ENCODE peak calls at places on chromosomes 2 and 18, in ten cellular contexts. One of them, this sample, is unnamed.
A peak's percentile ranks its signal among the peaks of the same experiment; 100 is the strongest.

GRCh38 chr18:46917808-46918600 is 602 bp downstream of the KATNAL2 start:
- DNase-seq in mucosa of descending colon: peak; percentile 47
- DNase-seq in psoas muscle: peak; percentile 39
- DNase-seq in stimulated activated CD4-positive, alpha-beta T cell treated with anti-CD3 and anti-CD28 coated beads, TNF-alpha, amount 100 ng/mL, for 48 hours: no peak
- DNase-seq in HCT116: no peak
- DNase-seq in pancreas: peak; percentile 5
- DNase-seq in B cell: no peak
- DNase-seq in NCI-H1105: peak; percentile 11
- DNase-seq in DMS 273 treated with DMSO at 0.1 percent for 48 hours: peak; percentile 44
- DNase-seq in NCI-H2029: no peak
- DNase-seq in this sample: no peak

GRCh38 chr18:10687161-10687925 is 161.5 kb downstream of the NAPG start:
- DNase-seq in psoas muscle: no peak
- DNase-seq in NCI-H1105: no peak
- DNase-seq in B cell: no peak
- DNase-seq in stimulated activated CD4-positive, alpha-beta T cell treated with anti-CD3 and anti-CD28 coated beads, TNF-alpha, amount 100 ng/mL, for 48 hours: no peak
- DNase-seq in pancreas: no peak
- DNase-seq in NCI-H2029: no peak
- DNase-seq in mucosa of descending colon: no peak
- DNase-seq in HCT116: no peak
- DNase-seq in DMS 273 treated with DMSO at 0.1 percent for 48 hours: no peak
- DNase-seq in this sample: no peak

GRCh38 chr2:1784087-1784486 is 39.8 kb upstream of the PXDN start:
- DNase-seq in stimulated activated CD4-positive, alpha-beta T cell treated with anti-CD3 and anti-CD28 coated beads, TNF-alpha, amount 100 ng/mL, for 48 hours: no peak
- DNase-seq in HCT116: no peak
- DNase-seq in mucosa of descending colon: no peak
- DNase-seq in DMS 273 treated with DMSO at 0.1 percent for 48 hours: no peak
- DNase-seq in pancreas: no peak
- DNase-seq in NCI-H1105: no peak
- DNase-seq in psoas muscle: no peak
- DNase-seq in B cell: no peak
- DNase-seq in NCI-H2029: no peak
- DNase-seq in this sample: no peak

GRCh38 chr2:109604597-109604996 is 9.2 kb downstream of the SEPTIN10 start:
- DNase-seq in HCT116: peak; percentile 87
- DNase-seq in B cell: no peak
- DNase-seq in stimulated activated CD4-positive, alpha-beta T cell treated with anti-CD3 and anti-CD28 coated beads, TNF-alpha, amount 100 ng/mL, for 48 hours: no peak
- DNase-seq in NCI-H1105: no peak
- DNase-seq in pancreas: no peak
- DNase-seq in psoas muscle: no peak
- DNase-seq in mucosa of descending colon: no peak
- DNase-seq in DMS 273 treated with DMSO at 0.1 percent for 48 hours: no peak
- DNase-seq in NCI-H2029: no peak
- DNase-seq in this sample: no peak

GRCh38 chr2:234690569-234691225 is 193.8 kb upstream of the ARL4C start:
- DNase-seq in psoas muscle: no peak
- DNase-seq in mucosa of descending colon: no peak
- DNase-seq in pancreas: no peak
- DNase-seq in B cell: no peak
- DNase-seq in NCI-H1105: peak; percentile 91
- DNase-seq in HCT116: no peak
- DNase-seq in stimulated activated CD4-positive, alpha-beta T cell treated with anti-CD3 and anti-CD28 coated beads, TNF-alpha, amount 100 ng/mL, for 48 hours: no peak
- DNase-seq in DMS 273 treated with DMSO at 0.1 percent for 48 hours: no peak
- DNase-seq in NCI-H2029: peak; percentile 92
- DNase-seq in this sample: no peak

GRCh38 chr18:80232710-80233109 is 14.6 kb downstream of the PARD6G start:
- DNase-seq in NCI-H1105: no peak
- DNase-seq in B cell: no peak
- DNase-seq in NCI-H2029: no peak
- DNase-seq in psoas muscle: no peak
- DNase-seq in mucosa of descending colon: no peak
- DNase-seq in HCT116: no peak
- DNase-seq in DMS 273 treated with DMSO at 0.1 percent for 48 hours: no peak
- DNase-seq in stimulated activated CD4-positive, alpha-beta T cell treated with anti-CD3 and anti-CD28 coated beads, TNF-alpha, amount 100 ng/mL, for 48 hours: no peak
- DNase-seq in pancreas: no peak
- DNase-seq in this sample: no peak

GRCh38 chr2:1991706-1992245 is 247.5 kb upstream of the PXDN start:
- DNase-seq in NCI-H1105: no peak
- DNase-seq in DMS 273 treated with DMSO at 0.1 percent for 48 hours: no peak
- DNase-seq in psoas muscle: no peak
- DNase-seq in stimulated activated CD4-positive, alpha-beta T cell treated with anti-CD3 and anti-CD28 coated beads, TNF-alpha, amount 100 ng/mL, for 48 hours: no peak
- DNase-seq in mucosa of descending colon: no peak
- DNase-seq in B cell: no peak
- DNase-seq in HCT116: no peak
- DNase-seq in pancreas: no peak
- DNase-seq in NCI-H2029: no peak
- DNase-seq in this sample: no peak

GRCh38 chr2:223941579-223942277 is 3.4 kb downstream of the WDFY1 start:
- DNase-seq in B cell: no peak
- DNase-seq in DMS 273 treated with DMSO at 0.1 percent for 48 hours: no peak
- DNase-seq in stimulated activated CD4-positive, alpha-beta T cell treated with anti-CD3 and anti-CD28 coated beads, TNF-alpha, amount 100 ng/mL, for 48 hours: peak; percentile 81
- DNase-seq in psoas muscle: no peak
- DNase-seq in NCI-H2029: no peak
- DNase-seq in HCT116: no peak
- DNase-seq in NCI-H1105: no peak
- DNase-seq in pancreas: no peak
- DNase-seq in mucosa of descending colon: no peak
- DNase-seq in this sample: no peak

GRCh38 chr2:3627500-3628100 is 30.4 kb upstream of the ALLC start:
- DNase-seq in HCT116: no peak
- DNase-seq in B cell: no peak
- DNase-seq in psoas muscle: no peak
- DNase-seq in mucosa of descending colon: no peak
- DNase-seq in DMS 273 treated with DMSO at 0.1 percent for 48 hours: no peak
- DNase-seq in NCI-H2029: no peak
- DNase-seq in NCI-H1105: no peak
- DNase-seq in pancreas: no peak
- DNase-seq in stimulated activated CD4-positive, alpha-beta T cell treated with anti-CD3 and anti-CD28 coated beads, TNF-alpha, amount 100 ng/mL, for 48 hours: no peak
- DNase-seq in this sample: no peak

GRCh38 chr2:207163053-207163814 is 2.5 kb downstream of the KLF7 start:
- DNase-seq in stimulated activated CD4-positive, alpha-beta T cell treated with anti-CD3 and anti-CD28 coated beads, TNF-alpha, amount 100 ng/mL, for 48 hours: no peak
- DNase-seq in mucosa of descending colon: no peak
- DNase-seq in pancreas: no peak
- DNase-seq in NCI-H2029: no peak
- DNase-seq in NCI-H1105: no peak
- DNase-seq in psoas muscle: peak; percentile 29
- DNase-seq in DMS 273 treated with DMSO at 0.1 percent for 48 hours: peak; percentile 16
- DNase-seq in HCT116: peak; percentile 74
- DNase-seq in B cell: no peak
- DNase-seq in this sample: no peak

GRCh38 chr2:128348505-128349065 is 29.9 kb upstream of the HS6ST1 start:
- DNase-seq in NCI-H1105: no peak
- DNase-seq in stimulated activated CD4-positive, alpha-beta T cell treated with anti-CD3 and anti-CD28 coated beads, TNF-alpha, amount 100 ng/mL, for 48 hours: no peak
- DNase-seq in psoas muscle: no peak
- DNase-seq in HCT116: no peak
- DNase-seq in DMS 273 treated with DMSO at 0.1 percent for 48 hours: no peak
- DNase-seq in B cell: no peak
- DNase-seq in mucosa of descending colon: no peak
- DNase-seq in NCI-H2029: no peak
- DNase-seq in pancreas: no peak
- DNase-seq in this sample: no peak

GRCh38 chr2:31378389-31378788 is 36.2 kb downstream of the XDH start:
- DNase-seq in stimulated activated CD4-positive, alpha-beta T cell treated with anti-CD3 and anti-CD28 coated beads, TNF-alpha, amount 100 ng/mL, for 48 hours: no peak
- DNase-seq in mucosa of descending colon: no peak
- DNase-seq in pancreas: peak; percentile 67
- DNase-seq in psoas muscle: no peak
- DNase-seq in HCT116: no peak
- DNase-seq in NCI-H1105: no peak
- DNase-seq in B cell: no peak
- DNase-seq in DMS 273 treated with DMSO at 0.1 percent for 48 hours: no peak
- DNase-seq in NCI-H2029: no peak
- DNase-seq in this sample: no peak

GRCh38 chr2:139790807-139791206 is 1010.6 kb upstream of the NXPH2 start:
- DNase-seq in DMS 273 treated with DMSO at 0.1 percent for 48 hours: peak; percentile 14
- DNase-seq in stimulated activated CD4-positive, alpha-beta T cell treated with anti-CD3 and anti-CD28 coated beads, TNF-alpha, amount 100 ng/mL, for 48 hours: no peak
- DNase-seq in psoas muscle: no peak
- DNase-seq in NCI-H2029: no peak
- DNase-seq in NCI-H1105: no peak
- DNase-seq in HCT116: peak; percentile 29
- DNase-seq in mucosa of descending colon: no peak
- DNase-seq in B cell: no peak
- DNase-seq in pancreas: no peak
- DNase-seq in this sample: no peak

GRCh38 chr2:137508739-137509384 is 455.4 kb upstream of the HNMT start:
- DNase-seq in B cell: no peak
- DNase-seq in stimulated activated CD4-positive, alpha-beta T cell treated with anti-CD3 and anti-CD28 coated beads, TNF-alpha, amount 100 ng/mL, for 48 hours: no peak
- DNase-seq in psoas muscle: no peak
- DNase-seq in HCT116: no peak
- DNase-seq in mucosa of descending colon: no peak
- DNase-seq in pancreas: no peak
- DNase-seq in NCI-H2029: no peak
- DNase-seq in NCI-H1105: no peak
- DNase-seq in DMS 273 treated with DMSO at 0.1 percent for 48 hours: no peak
- DNase-seq in this sample: no peak

GRCh38 chr18:37391698-37392548 is 173.7 kb downstream of the CELF4 start:
- DNase-seq in stimulated activated CD4-positive, alpha-beta T cell treated with anti-CD3 and anti-CD28 coated beads, TNF-alpha, amount 100 ng/mL, for 48 hours: no peak
- DNase-seq in psoas muscle: no peak
- DNase-seq in DMS 273 treated with DMSO at 0.1 percent for 48 hours: no peak
- DNase-seq in NCI-H1105: no peak
- DNase-seq in B cell: no peak
- DNase-seq in HCT116: no peak
- DNase-seq in pancreas: no peak
- DNase-seq in mucosa of descending colon: no peak
- DNase-seq in NCI-H2029: no peak
- DNase-seq in this sample: no peak

GRCh38 chr2:67641709-67642397 is 244.7 kb downstream of the ETAA1 start:
- DNase-seq in pancreas: no peak
- DNase-seq in HCT116: no peak
- DNase-seq in DMS 273 treated with DMSO at 0.1 percent for 48 hours: no peak
- DNase-seq in psoas muscle: no peak
- DNase-seq in stimulated activated CD4-positive, alpha-beta T cell treated with anti-CD3 and anti-CD28 coated beads, TNF-alpha, amount 100 ng/mL, for 48 hours: no peak
- DNase-seq in B cell: no peak
- DNase-seq in NCI-H2029: no peak
- DNase-seq in mucosa of descending colon: no peak
- DNase-seq in NCI-H1105: no peak
- DNase-seq in this sample: no peak

GRCh38 chr2:174605687-174606086 is 8.1 kb upstream of the WIPF1 start:
- DNase-seq in NCI-H2029: no peak
- DNase-seq in mucosa of descending colon: no peak
- DNase-seq in DMS 273 treated with DMSO at 0.1 percent for 48 hours: peak; percentile 3
- DNase-seq in B cell: no peak
- DNase-seq in NCI-H1105: no peak
- DNase-seq in psoas muscle: no peak
- DNase-seq in HCT116: peak; percentile 6
- DNase-seq in pancreas: no peak
- DNase-seq in stimulated activated CD4-positive, alpha-beta T cell treated with anti-CD3 and anti-CD28 coated beads, TNF-alpha, amount 100 ng/mL, for 48 hours: no peak
- DNase-seq in this sample: no peak

GRCh38 chr2:121038031-121038430 is 247.0 kb downstream of the TFCP2L1 start:
- DNase-seq in NCI-H2029: no peak
- DNase-seq in stimulated activated CD4-positive, alpha-beta T cell treated with anti-CD3 and anti-CD28 coated beads, TNF-alpha, amount 100 ng/mL, for 48 hours: no peak
- DNase-seq in HCT116: no peak
- DNase-seq in NCI-H1105: no peak
- DNase-seq in B cell: no peak
- DNase-seq in pancreas: no peak
- DNase-seq in DMS 273 treated with DMSO at 0.1 percent for 48 hours: no peak
- DNase-seq in mucosa of descending colon: no peak
- DNase-seq in psoas muscle: no peak
- DNase-seq in this sample: no peak

GRCh38 chr2:8666581-8666980 is 15.3 kb upstream of the ID2 start:
- DNase-seq in B cell: no peak
- DNase-seq in stimulated activated CD4-positive, alpha-beta T cell treated with anti-CD3 and anti-CD28 coated beads, TNF-alpha, amount 100 ng/mL, for 48 hours: no peak
- DNase-seq in pancreas: no peak
- DNase-seq in mucosa of descending colon: no peak
- DNase-seq in psoas muscle: no peak
- DNase-seq in NCI-H1105: no peak
- DNase-seq in HCT116: no peak
- DNase-seq in DMS 273 treated with DMSO at 0.1 percent for 48 hours: no peak
- DNase-seq in NCI-H2029: no peak
- DNase-seq in this sample: no peak

GRCh38 chr18:35571138-35571537 is 10.4 kb upstream of the GALNT1 start:
- DNase-seq in mucosa of descending colon: no peak
- DNase-seq in NCI-H1105: no peak
- DNase-seq in stimulated activated CD4-positive, alpha-beta T cell treated with anti-CD3 and anti-CD28 coated beads, TNF-alpha, amount 100 ng/mL, for 48 hours: no peak
- DNase-seq in psoas muscle: no peak
- DNase-seq in B cell: no peak
- DNase-seq in DMS 273 treated with DMSO at 0.1 percent for 48 hours: no peak
- DNase-seq in HCT116: no peak
- DNase-seq in NCI-H2029: no peak
- DNase-seq in pancreas: no peak
- DNase-seq in this sample: no peak

GRCh38 chr18:77069931-77070330 is 62.7 kb downstream of the MBP start:
- DNase-seq in B cell: no peak
- DNase-seq in NCI-H1105: no peak
- DNase-seq in mucosa of descending colon: no peak
- DNase-seq in DMS 273 treated with DMSO at 0.1 percent for 48 hours: no peak
- DNase-seq in stimulated activated CD4-positive, alpha-beta T cell treated with anti-CD3 and anti-CD28 coated beads, TNF-alpha, amount 100 ng/mL, for 48 hours: no peak
- DNase-seq in pancreas: no peak
- DNase-seq in HCT116: no peak
- DNase-seq in psoas muscle: no peak
- DNase-seq in NCI-H2029: no peak
- DNase-seq in this sample: peak; percentile 86

GRCh38 chr2:19361325-19361990 is 3.0 kb upstream of the OSR1 start:
- DNase-seq in DMS 273 treated with DMSO at 0.1 percent for 48 hours: no peak
- DNase-seq in NCI-H1105: no peak
- DNase-seq in psoas muscle: no peak
- DNase-seq in mucosa of descending colon: peak; percentile 65
- DNase-seq in B cell: no peak
- DNase-seq in HCT116: no peak
- DNase-seq in pancreas: no peak
- DNase-seq in NCI-H2029: no peak
- DNase-seq in stimulated activated CD4-positive, alpha-beta T cell treated with anti-CD3 and anti-CD28 coated beads, TNF-alpha, amount 100 ng/mL, for 48 hours: no peak
- DNase-seq in this sample: no peak

GRCh38 chr18:23183356-23184150 is 48.3 kb downstream of the CABLES1 start:
- DNase-seq in NCI-H1105: no peak
- DNase-seq in HCT116: no peak
- DNase-seq in pancreas: no peak
- DNase-seq in DMS 273 treated with DMSO at 0.1 percent for 48 hours: no peak
- DNase-seq in NCI-H2029: no peak
- DNase-seq in stimulated activated CD4-positive, alpha-beta T cell treated with anti-CD3 and anti-CD28 coated beads, TNF-alpha, amount 100 ng/mL, for 48 hours: no peak
- DNase-seq in B cell: no peak
- DNase-seq in mucosa of descending colon: no peak
- DNase-seq in psoas muscle: no peak
- DNase-seq in this sample: no peak

GRCh38 chr2:157173740-157174184 is 83.7 kb upstream of the GALNT5 start:
- DNase-seq in B cell: no peak
- DNase-seq in DMS 273 treated with DMSO at 0.1 percent for 48 hours: peak; percentile 95
- DNase-seq in NCI-H2029: no peak
- DNase-seq in pancreas: no peak
- DNase-seq in HCT116: no peak
- DNase-seq in psoas muscle: no peak
- DNase-seq in NCI-H1105: no peak
- DNase-seq in stimulated activated CD4-positive, alpha-beta T cell treated with anti-CD3 and anti-CD28 coated beads, TNF-alpha, amount 100 ng/mL, for 48 hours: no peak
- DNase-seq in mucosa of descending colon: no peak
- DNase-seq in this sample: no peak

GRCh38 chr2:103213028-103213542 is 451.3 kb downstream of the TMEM182 start:
- DNase-seq in B cell: no peak
- DNase-seq in HCT116: no peak
- DNase-seq in mucosa of descending colon: no peak
- DNase-seq in NCI-H2029: no peak
- DNase-seq in pancreas: no peak
- DNase-seq in stimulated activated CD4-positive, alpha-beta T cell treated with anti-CD3 and anti-CD28 coated beads, TNF-alpha, amount 100 ng/mL, for 48 hours: no peak
- DNase-seq in DMS 273 treated with DMSO at 0.1 percent for 48 hours: no peak
- DNase-seq in NCI-H1105: no peak
- DNase-seq in psoas muscle: no peak
- DNase-seq in this sample: no peak

GRCh38 chr18:72572896-72573295 is 28.8 kb upstream of the CBLN2 start:
- DNase-seq in pancreas: no peak
- DNase-seq in DMS 273 treated with DMSO at 0.1 percent for 48 hours: no peak
- DNase-seq in stimulated activated CD4-positive, alpha-beta T cell treated with anti-CD3 and anti-CD28 coated beads, TNF-alpha, amount 100 ng/mL, for 48 hours: no peak
- DNase-seq in B cell: no peak
- DNase-seq in NCI-H2029: no peak
- DNase-seq in NCI-H1105: no peak
- DNase-seq in mucosa of descending colon: no peak
- DNase-seq in HCT116: no peak
- DNase-seq in psoas muscle: no peak
- DNase-seq in this sample: no peak

GRCh38 chr2:233409286-233409991 is 55.1 kb downstream of the DGKD start:
- DNase-seq in DMS 273 treated with DMSO at 0.1 percent for 48 hours: no peak
- DNase-seq in HCT116: no peak
- DNase-seq in psoas muscle: no peak
- DNase-seq in pancreas: no peak
- DNase-seq in NCI-H2029: no peak
- DNase-seq in NCI-H1105: no peak
- DNase-seq in mucosa of descending colon: peak; percentile 70
- DNase-seq in stimulated activated CD4-positive, alpha-beta T cell treated with anti-CD3 and anti-CD28 coated beads, TNF-alpha, amount 100 ng/mL, for 48 hours: no peak
- DNase-seq in B cell: no peak
- DNase-seq in this sample: peak; percentile 71

GRCh38 chr2:190837991-190838390 is 42.6 kb upstream of the GLS start:
- DNase-seq in stimulated activated CD4-positive, alpha-beta T cell treated with anti-CD3 and anti-CD28 coated beads, TNF-alpha, amount 100 ng/mL, for 48 hours: no peak
- DNase-seq in HCT116: no peak
- DNase-seq in psoas muscle: no peak
- DNase-seq in mucosa of descending colon: no peak
- DNase-seq in pancreas: no peak
- DNase-seq in NCI-H2029: no peak
- DNase-seq in B cell: no peak
- DNase-seq in NCI-H1105: no peak
- DNase-seq in DMS 273 treated with DMSO at 0.1 percent for 48 hours: no peak
- DNase-seq in this sample: no peak